ENCODE peak calls at places on chromosome 14, in four cellular contexts. N, M, H and R are unnamed samples.
A peak's percentile ranks its signal among the peaks of the same experiment; 100 is the strongest.

GRCh38 chr14:75369506-75369905 is 58.3 kb upstream of the JDP2 start:
- DNase-seq in N (no peak), M (no peak), H (no peak), R (no peak)

GRCh38 chr14:36747411-36748184 is 85.9 kb downstream of the PAX9 start:
- DNase-seq in N (peak; percentile 9), M (no peak), H (no peak), R (peak; percentile 11)

GRCh38 chr14:52059614-52060013 is 9.2 kb downstream of the NID2 start:
- DNase-seq in N (no peak), M (no peak), H (no peak), R (no peak)

GRCh38 chr14:69711471-69712216 is 55.3 kb upstream of the SRSF5 start:
- DNase-seq in N (no peak), M (no peak), H (no peak), R (no peak)

GRCh38 chr14:95519699-95520098 is 3.2 kb upstream of the SYNE3 start:
- DNase-seq in N (peak; percentile 94), M (no peak), H (peak; percentile 83), R (no peak)

GRCh38 chr14:89365071-89365801 is 51.8 kb downstream of the FOXN3 start:
- DNase-seq in N (no peak), M (peak; percentile 78), H (peak; percentile 70), R (peak; percentile 77)

GRCh38 chr14:104318558-104319488 is 180.4 kb downstream of the KIF26A start:
- DNase-seq in N (no peak), M (no peak), H (peak; percentile 40), R (no peak)

GRCh38 chr14:93207468-93208308 is 632 bp downstream of the UBR7 start:
- DNase-seq in N (peak; percentile 77), M (peak; percentile 25), H (no peak), R (peak; percentile 44)

GRCh38 chr14:90922141-90922540 is 105.9 kb upstream of the TTC7B start:
- DNase-seq in N (no peak), M (no peak), H (no peak), R (no peak)

GRCh38 chr14:101019974-101020710 is 116.6 kb upstream of the RTL1 start:
- DNase-seq in N (no peak), M (no peak), H (no peak), R (no peak)

GRCh38 chr14:104865631-104866441 is 768 bp downstream of the CEP170B start:
- DNase-seq in N (peak; percentile 93), M (peak; percentile 42), H (no peak), R (peak; percentile 34)

GRCh38 chr14:61625171-61625570 is 70.1 kb upstream of the HIF1A start:
- DNase-seq in N (peak; percentile 56), M (no peak), H (no peak), R (no peak)

GRCh38 chr14:89012272-89013097 is 188.0 kb downstream of the TTC8 start:
- DNase-seq in N (no peak), M (no peak), H (no peak), R (no peak)

GRCh38 chr14:30874120-30874998 is at the start of gene COCH:
- DNase-seq in N (peak; percentile 30), M (peak; percentile 79), H (peak; percentile 46), R (peak; percentile 83)

GRCh38 chr14:56579345-56580316 is at the start of gene TMEM260:
- DNase-seq in N (peak; percentile 93), M (peak; percentile 93), H (peak; percentile 92), R (peak; percentile 91)

GRCh38 chr14:25003537-25003936 is 46.4 kb downstream of the STXBP6 start:
- DNase-seq in N (peak; percentile 55), M (no peak), H (no peak), R (no peak)

GRCh38 chr14:39492267-39492666 is 60.0 kb upstream of the FBXO33 start:
- DNase-seq in N (peak; percentile 84), M (no peak), H (no peak), R (no peak)

GRCh38 chr14:105601360-105602242 is 75.2 kb downstream of the TMEM121 start:
- DNase-seq in N (no peak), M (no peak), H (no peak), R (no peak)

GRCh38 chr14:32018391-32019092 is 58.6 kb upstream of the ARHGAP5 start:
- DNase-seq in N (no peak), M (no peak), H (no peak), R (no peak)

GRCh38 chr14:68748691-68749090 is 44.2 kb downstream of the ZFP36L1 start:
- DNase-seq in N (no peak), M (no peak), H (peak; percentile 6), R (no peak)

GRCh38 chr14:66624319-66624937 is 116.5 kb downstream of the GPHN start:
- DNase-seq in N (peak; percentile 82), M (peak; percentile 45), H (no peak), R (peak; percentile 33)

GRCh38 chr14:28596336-28596735 is 170.3 kb upstream of the FOXG1 start:
- DNase-seq in N (peak; percentile 14), M (no peak), H (no peak), R (no peak)

GRCh38 chr14:44897844-44898151 is 63.9 kb downstream of the KLHL28 start:
- DNase-seq in N (no peak), M (no peak), H (no peak), R (no peak)

GRCh38 chr14:95235767-95236166 is 78.4 kb upstream of the DICER1 start:
- DNase-seq in N (no peak), M (no peak), H (no peak), R (no peak)

GRCh38 chr14:65255583-65256443 is 153.5 kb upstream of the MAX start:
- DNase-seq in N (peak; percentile 27), M (peak; percentile 21), H (peak; percentile 57), R (no peak)

GRCh38 chr14:104967144-104967413 is 11.1 kb downstream of the AHNAK2 start:
- DNase-seq in N (no peak), M (no peak), H (no peak), R (no peak)